ENCODE peak calls at places on chromosomes 7 and 10, in ten cellular contexts. C, A, R, D, P, I, F, B, S and Y are unnamed samples.
A peak's percentile ranks its signal among the peaks of the same experiment; 100 is the strongest.

GRCh38 chr7:112211348-112211907 is 4.9 kb downstream of the ZNF277 start:
- DNase-seq in C (no peak), A (no peak), R (no peak), D (no peak), P (no peak), I (no peak), F (no peak), B (no peak), S (no peak), Y (no peak)

GRCh38 chr10:35058134-35058533 is 32.0 kb downstream of the CUL2 start:
- DNase-seq in C (no peak), A (no peak), R (peak; percentile 69), D (no peak), P (no peak), I (no peak), F (no peak), B (no peak), S (no peak), Y (no peak)

GRCh38 chr10:93223336-93223735 is 149.6 kb downstream of the CYP26A1 start:
- DNase-seq in C (peak; percentile 46), A (no peak), R (no peak), D (no peak), P (no peak), I (no peak), F (no peak), B (no peak), S (no peak), Y (no peak)

GRCh38 chr7:82230826-82231581 is 212.6 kb downstream of the CACNA2D1 start:
- DNase-seq in C (no peak), A (no peak), R (no peak), D (no peak), P (no peak), I (no peak), F (no peak), B (no peak), S (no peak), Y (no peak)

GRCh38 chr7:129375221-129375938 is 58.9 kb upstream of the STRIP2 start:
- DNase-seq in C (no peak), A (no peak), R (no peak), D (no peak), P (no peak), I (no peak), F (no peak), B (no peak), S (no peak), Y (no peak)

GRCh38 chr7:77197135-77197534 is 2.5 kb downstream of the FGL2 start:
- DNase-seq in C (no peak), A (no peak), R (no peak), D (no peak), P (no peak), I (no peak), F (no peak), B (peak; percentile 35), S (no peak), Y (no peak)

GRCh38 chr7:106285801-106286492 is 1.2 kb upstream of the NAMPT start:
- DNase-seq in C (no peak), A (no peak), R (no peak), D (no peak), P (no peak), I (no peak), F (no peak), B (no peak), S (no peak), Y (peak; percentile 49)

GRCh38 chr7:69691734-69692133 is 93.5 kb downstream of the AUTS2 start:
- DNase-seq in C (no peak), A (no peak), R (no peak), D (no peak), P (no peak), I (no peak), F (no peak), B (no peak), S (no peak), Y (no peak)

GRCh38 chr10:7458554-7458953 is 47.7 kb upstream of the SFMBT2 start:
- DNase-seq in C (no peak), A (no peak), R (no peak), D (no peak), P (no peak), I (no peak), F (no peak), B (no peak), S (no peak), Y (no peak)

GRCh38 chr10:89327803-89328441 is at the start of gene IFIT3:
- DNase-seq in C (no peak), A (no peak), R (peak; percentile 58), D (peak; percentile 68), P (peak; percentile 85), I (peak; percentile 72), F (no peak), B (peak; percentile 52), S (peak; percentile 56), Y (peak; percentile 90)

GRCh38 chr7:101673951-101674350 is 44.9 kb upstream of the MYL10 start:
- DNase-seq in C (no peak), A (no peak), R (no peak), D (no peak), P (no peak), I (no peak), F (no peak), B (no peak), S (no peak), Y (no peak)
- TF ChIP-seq POLR2A in C (no peak), A (no peak), R (no peak), D (no peak), P (no peak), I (no peak), F (no peak), B (no peak), S (no peak), Y (no peak)

GRCh38 chr7:127653396-127653795 is 1.4 kb downstream of the SND1 start:
- DNase-seq in C (no peak), A (no peak), R (no peak), D (no peak), P (no peak), I (no peak), F (no peak), B (no peak), S (no peak), Y (no peak)

GRCh38 chr7:127652333-127653248 is 597 bp downstream of the SND1 start:
- DNase-seq in C (no peak), A (no peak), R (no peak), D (no peak), P (no peak), I (peak; percentile 21), F (no peak), B (no peak), S (no peak), Y (peak; percentile 60)

GRCh38 chr7:127648986-127649385 is 3.0 kb upstream of the SND1 start:
- DNase-seq in C (no peak), A (no peak), R (no peak), D (no peak), P (no peak), I (no peak), F (no peak), B (no peak), S (no peak), Y (no peak)

GRCh38 chr7:127651556-127652332 is at the start of gene SND1:
- DNase-seq in C (peak; percentile 99), A (peak; percentile 99), R (peak; percentile 86), D (peak; percentile 99), P (peak; percentile 100), I (peak; percentile 100), F (peak; percentile 99), B (peak; percentile 99), S (peak; percentile 99), Y (peak; percentile 98)

GRCh38 chr7:127650842-127651555 is 995 bp upstream of the SND1 start:
- DNase-seq in C (no peak), A (no peak), R (no peak), D (no peak), P (peak; percentile 70), I (no peak), F (peak; percentile 28), B (peak; percentile 9), S (no peak), Y (no peak)
- TF ChIP-seq POLR2A in C (no peak), A (no peak), R (no peak), D (no peak), P (no peak), I (no peak), F (no peak), B (no peak), S (no peak), Y (no peak)

GRCh38 chr10:3702569-3702968 is 82.4 kb downstream of the KLF6 start:
- DNase-seq in C (no peak), A (no peak), R (no peak), D (no peak), P (no peak), I (no peak), F (no peak), B (no peak), S (no peak), Y (no peak)
- TF ChIP-seq POLR2A in C (no peak), A (no peak), R (no peak), D (no peak), P (no peak), I (no peak), F (no peak), B (no peak), S (no peak), Y (no peak)

GRCh38 chr10:80538481-80539185 is 931 bp downstream of the SH2D4B start:
- DNase-seq in C (no peak), A (no peak), R (no peak), D (no peak), P (peak; percentile 53), I (no peak), F (no peak), B (no peak), S (no peak), Y (no peak)

GRCh38 chr10:80537086-80537704 is 507 bp upstream of the SH2D4B start:
- DNase-seq in C (no peak), A (no peak), R (no peak), D (no peak), P (no peak), I (no peak), F (no peak), B (no peak), S (no peak), Y (no peak)

GRCh38 chr10:80537705-80538480 is at the start of gene SH2D4B:
- DNase-seq in C (peak; percentile 94), A (no peak), R (no peak), D (no peak), P (peak; percentile 55), I (no peak), F (peak; percentile 56), B (no peak), S (no peak), Y (no peak)

GRCh38 chr10:80536361-80536835 is 1.3 kb upstream of the SH2D4B start:
- DNase-seq in C (no peak), A (no peak), R (no peak), D (peak; percentile 13), P (no peak), I (no peak), F (peak; percentile 47), B (no peak), S (no peak), Y (no peak)

DNA sequence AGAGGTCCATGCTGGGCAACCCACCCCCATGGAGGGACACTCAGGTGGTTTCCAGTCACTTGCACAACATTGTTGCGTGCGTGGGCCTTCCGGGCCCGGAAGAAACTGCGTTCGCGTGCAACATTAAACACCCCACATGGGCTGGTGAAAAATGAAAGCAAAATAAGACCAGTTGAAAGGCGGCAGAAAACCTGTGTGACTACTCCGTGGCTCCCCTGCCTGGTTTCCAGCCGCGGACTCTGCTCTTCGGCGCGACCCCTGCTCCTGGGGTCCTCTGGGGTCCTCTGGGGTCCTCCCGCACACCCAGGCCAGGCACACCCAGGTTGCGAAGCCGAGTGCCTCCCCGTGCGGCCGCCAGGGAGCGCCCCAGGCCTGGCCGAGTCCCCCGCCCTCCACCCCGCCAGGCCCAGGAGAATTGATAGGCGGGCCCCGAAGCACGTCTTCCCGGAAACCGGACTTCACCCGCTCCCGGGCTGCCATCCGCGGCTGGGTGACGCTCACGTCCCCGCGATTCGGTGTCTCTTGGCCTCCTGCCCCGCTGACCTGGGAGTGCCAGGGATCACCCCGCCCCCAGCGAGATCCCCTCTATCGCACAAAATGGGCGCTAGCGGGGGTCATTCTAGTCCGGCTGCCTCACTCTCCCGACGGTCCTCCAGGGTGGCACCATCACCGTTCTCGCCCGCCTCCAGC is 1.9 kb upstream of the SH2D4B start:
- DNase-seq in C (no peak), A (peak; percentile 89), R (no peak), D (peak; percentile 44), P (peak; percentile 78), I (peak; percentile 78), F (peak; percentile 94), B (peak; percentile 85), S (peak; percentile 47), Y (peak; percentile 79)
- TF ChIP-seq POLR2A in C (no peak), A (no peak), R (no peak), D (no peak), P (no peak), I (peak; percentile 82), F (peak; percentile 73), B (peak; percentile 65), S (no peak), Y (peak; percentile 31)